ENCODE peak calls at places on chromosomes 1 and 21, in five cellular contexts. Z, H, C, J and E are unnamed samples.

GRCh38 chr1:39205781-39206464 is 1.4 kb downstream of the MACF1 start:
- DNase-seq in Z (no peak), H (no peak), C (no peak), J (no peak), E (no peak)

GRCh38 chr1:100343897-100344296 is 8.4 kb upstream of the CDC14A start:
- DNase-seq in Z (no peak), H (no peak), C (no peak), J (no peak), E (no peak)

GRCh38 chr1:242605521-242605920 is 81.0 kb upstream of the PLD5 start:
- DNase-seq in Z (no peak), H (no peak), C (no peak), J (no peak), E (no peak)

GRCh38 chr1:2187619-2188018 is 7.0 kb downstream of the FAAP20 start:
- DNase-seq in Z (no peak), H (no peak), C (no peak), J (no peak), E (no peak)

GRCh38 chr1:171801395-171801990 is 20.0 kb downstream of the METTL13 start:
- DNase-seq in Z (no peak), H (peak), C (peak), J (no peak), E (no peak)

GRCh38 chr1:202135221-202135721 is 9.3 kb downstream of the ARL8A start:
- DNase-seq in Z (peak), H (peak), C (peak), J (peak), E (peak)

GRCh38 chr1:43233631-43234030 is 36.2 kb upstream of the TMEM125 start:
- DNase-seq in Z (no peak), H (no peak), C (no peak), J (no peak), E (no peak)

GRCh38 chr1:4047666-4048065 is 147.6 kb upstream of the C1orf174 start:
- DNase-seq in Z (no peak), H (no peak), C (no peak), J (no peak), E (no peak)

GRCh38 chr1:19385869-19386591 is 73.9 kb downstream of the SLC66A1 start:
- DNase-seq in Z (no peak), H (peak), C (no peak), J (no peak), E (no peak)

GRCh38 chr1:77889671-77890070 is 1.2 kb downstream of the NEXN start:
- DNase-seq in Z (no peak), H (no peak), C (peak), J (no peak), E (no peak)

GRCh38 chr1:167489581-167490340 is 28.6 kb downstream of the CD247 start:
- DNase-seq in Z (no peak), H (no peak), C (no peak), J (peak), E (no peak)

GRCh38 chr1:65323246-65323645 is 13.9 kb downstream of the DNAJC6 start:
- DNase-seq in Z (no peak), H (no peak), C (no peak), J (no peak), E (no peak)

GRCh38 chr1:220430059-220430458 is 97.9 kb upstream of the MARK1 start:
- DNase-seq in Z (no peak), H (peak), C (peak), J (no peak), E (no peak)

GRCh38 chr21:43667191-43667904 is 8.0 kb downstream of the RRP1B start:
- DNase-seq in Z (no peak), H (no peak), C (no peak), J (peak), E (peak)

GRCh38 chr1:73623946-73624345 is 574.0 kb downstream of the LRRIQ3 start:
- DNase-seq in Z (no peak), H (no peak), C (no peak), J (no peak), E (no peak)

GRCh38 chr21:18298228-18298627 is 53.6 kb downstream of the CHODL start:
- DNase-seq in Z (no peak), H (no peak), C (no peak), J (no peak), E (no peak)

GRCh38 chr1:111789666-111790316 is 34.1 kb downstream of the DDX20 start:
- DNase-seq in Z (no peak), H (no peak), C (no peak), J (no peak), E (no peak)

GRCh38 chr1:43776043-43776761 is 68.9 kb downstream of the ST3GAL3 start:
- DNase-seq in Z (no peak), H (no peak), C (no peak), J (no peak), E (no peak)

GRCh38 chr1:192238421-192238820 is 78.4 kb upstream of the RGS21 start:
- DNase-seq in Z (no peak), H (no peak), C (no peak), J (no peak), E (no peak)